ENCODE peak calls at places on chromosome 16, in nine cellular contexts. R, P, X, S, V, L, M, K and O are unnamed samples.

GRCh38 chr16:10828851-10829331 is 10.3 kb upstream of the TVP23A start:
- DNase-seq in K (peak; percentile 83), M (peak; percentile 95), V (peak; percentile 98), S (peak; percentile 53), L (peak; percentile 86), P (no peak), X (peak; percentile 27), R (peak; percentile 86), O (no peak)

GRCh38 chr16:19997734-19998133 is 76.0 kb downstream of the GPR139 start:
- DNase-seq in P (no peak), K (no peak), M (no peak), X (no peak), S (no peak), V (no peak), L (no peak), R (no peak), O (no peak)

GRCh38 chr16:19757762-19758595 is 39.9 kb downstream of the IQCK start:
- DNase-seq in S (peak; percentile 40), L (no peak), M (no peak), R (peak; percentile 49), V (no peak), P (no peak), K (no peak), X (no peak), O (no peak)

GRCh38 chr16:77557385-77557784 is 122.6 kb upstream of the ADAMTS18 start:
- DNase-seq in L (no peak), P (no peak), X (no peak), K (no peak), R (no peak), V (no peak), S (no peak), M (no peak), O (no peak)

GRCh38 chr16:83312846-83313245 is 494.9 kb upstream of the HSBP1 start:
- DNase-seq in P (no peak), S (no peak), L (no peak), V (no peak), K (no peak), X (no peak), R (no peak), M (no peak), O (no peak)

GRCh38 chr16:15954814-15955151 is 5.4 kb downstream of the ABCC1 start:
- DNase-seq in S (peak; percentile 75), K (no peak), M (no peak), L (no peak), X (no peak), P (no peak), R (no peak), V (peak; percentile 78), O (no peak)

GRCh38 chr16:57559075-57559790 is 16.8 kb downstream of the ADGRG5 start:
- DNase-seq in L (no peak), X (no peak), M (no peak), R (no peak), P (no peak), V (no peak), K (no peak), S (no peak), O (no peak)

GRCh38 chr16:349211-349610 is 3.3 kb downstream of the AXIN1 start:
- DNase-seq in K (no peak), X (no peak), V (no peak), L (no peak), M (no peak), S (no peak), R (no peak), P (no peak), O (no peak)

GRCh38 chr16:813916-814412 is 13.4 kb upstream of the GNG13 start:
- DNase-seq in V (no peak), P (no peak), X (no peak), S (no peak), M (no peak), K (no peak), R (no peak), L (no peak), O (no peak)

GRCh38 chr16:28090646-28091377 is 27.3 kb upstream of the GSG1L start:
- DNase-seq in L (no peak), K (no peak), R (peak; percentile 9), X (no peak), S (peak; percentile 72), M (no peak), P (no peak), V (no peak), O (no peak)

GRCh38 chr16:5510819-5511370 is 413.3 kb upstream of the EEF2KMT start:
- DNase-seq in M (no peak), V (no peak), L (no peak), R (no peak), K (no peak), P (no peak), S (no peak), X (no peak), O (no peak)

GRCh38 chr16:20865420-20866126 is 34.6 kb downstream of the DCUN1D3 start:
- DNase-seq in P (no peak), R (peak; percentile 65), X (no peak), L (no peak), M (no peak), S (peak; percentile 64), V (no peak), K (no peak), O (no peak)

GRCh38 chr16:50246299-50247122 is 19.8 kb upstream of the ADCY7 start:
- DNase-seq in K (no peak), L (no peak), M (no peak), P (no peak), R (no peak), V (peak; percentile 69), S (no peak), X (no peak), O (no peak)

GRCh38 chr16:48366165-48367093 is 18.8 kb downstream of the SIAH1 start:
- DNase-seq in L (peak; percentile 64), R (peak; percentile 98), K (no peak), P (peak; percentile 47), M (peak; percentile 29), X (peak; percentile 70), V (peak; percentile 73), S (peak; percentile 90), O (peak; percentile 78)

GRCh38 chr16:75053791-75054555 is 55.1 kb downstream of the ZNRF1 start:
- DNase-seq in S (no peak), K (peak; percentile 37), X (no peak), V (no peak), P (no peak), R (no peak), M (no peak), L (peak; percentile 94), O (peak; percentile 52)

GRCh38 chr16:11052080-11052808 is 107.9 kb downstream of the CLEC16A start:
- DNase-seq in P (no peak), K (no peak), M (no peak), V (no peak), X (no peak), S (no peak), R (peak; percentile 18), L (peak; percentile 41), O (no peak)

GRCh38 chr16:4345439-4346204 is 5.5 kb downstream of the PAM16 start:
- DNase-seq in S (no peak), K (no peak), M (no peak), P (no peak), X (no peak), V (no peak), L (no peak), R (no peak), O (no peak)
- H3K27ac ChIP-seq in S (no peak overlapping the region), K (peak overlapping the region; percentile 76), M (no peak overlapping the region), P (no peak overlapping the region), X (no peak overlapping the region), V (no peak overlapping the region), L (no peak overlapping the region), R (no peak overlapping the region), O (no peak overlapping the region)

GRCh38 chr16:35797811-35798210 is 2338.4 kb downstream of the TP53TG3F start:
- DNase-seq in K (no peak), P (no peak), R (no peak), M (no peak), X (no peak), V (no peak), S (no peak), L (no peak), O (no peak)

GRCh38 chr16:35792516-35793285 is 2333.3 kb downstream of the TP53TG3F start:
- DNase-seq in K (no peak), R (no peak), L (no peak), V (no peak), S (no peak), X (no peak), P (no peak), M (no peak), O (no peak)

GRCh38 chr16:35798885-35799426 is 2339.5 kb downstream of the TP53TG3F start:
- DNase-seq in V (no peak), R (no peak), P (no peak), S (no peak), M (no peak), X (no peak), L (no peak), K (no peak), O (no peak)

DNA sequence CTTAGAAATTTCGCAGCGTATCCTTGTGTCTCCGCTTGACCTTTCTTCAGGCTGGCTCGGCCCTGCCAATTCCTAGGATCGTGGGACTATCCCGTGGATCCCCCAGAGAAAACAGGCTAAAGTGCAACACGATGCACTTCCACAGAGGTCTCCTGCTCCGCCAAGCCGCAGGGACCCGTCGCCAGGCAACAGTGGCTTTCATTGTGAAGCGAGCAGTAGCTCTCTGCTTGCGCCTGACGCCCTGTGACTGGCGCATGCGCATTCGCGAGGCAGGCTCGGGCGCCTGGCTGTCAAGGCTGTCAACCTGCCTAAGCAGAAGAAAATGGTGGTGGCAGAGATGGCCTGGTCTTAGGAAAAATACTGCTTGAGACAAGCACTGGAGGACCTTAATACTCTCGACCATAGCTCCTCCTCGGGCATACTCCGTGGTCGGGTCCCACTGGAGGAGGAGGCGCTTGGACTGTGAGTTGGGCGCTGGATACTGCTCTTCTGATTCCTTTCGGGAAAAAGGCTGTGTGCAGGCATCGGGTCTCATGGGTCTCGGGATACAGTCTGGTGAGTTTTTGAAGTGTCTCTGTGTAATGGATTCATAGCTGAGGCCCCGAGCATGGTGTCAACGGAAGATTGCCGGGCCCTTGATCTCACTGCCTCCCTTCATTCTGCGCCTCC is 2336.1 kb downstream of the TP53TG3F start:
- DNase-seq in S (no peak), L (no peak), R (no peak), V (no peak), M (no peak), X (no peak), K (no peak), P (no peak), O (no peak)
- H3K9me3 ChIP-seq in S (peaks cover 34% of the 10 kb centered on the region), L (peaks cover 5% of the 10 kb centered on the region), R (no peaks in the 10 kb centered on the region), V (no peaks in the 10 kb centered on the region), M (no peaks in the 10 kb centered on the region), X (peaks cover 61% of the 10 kb centered on the region), K (no peaks in the 10 kb centered on the region), P (no peaks in the 10 kb centered on the region), O (peaks cover 25% of the 10 kb centered on the region)

GRCh38 chr16:52405441-52405840 is 141.5 kb downstream of the TOX3 start:
- DNase-seq in X (no peak), M (no peak), S (no peak), K (no peak), R (no peak), P (no peak), V (no peak), L (no peak), O (no peak)
- H3K27ac ChIP-seq in X (no peak overlapping the region), M (no peak overlapping the region), S (no peak overlapping the region), K (no peak overlapping the region), R (no peak overlapping the region), P (no peak overlapping the region), V (no peak overlapping the region), L (no peak overlapping the region), O (no peak overlapping the region)

DNA sequence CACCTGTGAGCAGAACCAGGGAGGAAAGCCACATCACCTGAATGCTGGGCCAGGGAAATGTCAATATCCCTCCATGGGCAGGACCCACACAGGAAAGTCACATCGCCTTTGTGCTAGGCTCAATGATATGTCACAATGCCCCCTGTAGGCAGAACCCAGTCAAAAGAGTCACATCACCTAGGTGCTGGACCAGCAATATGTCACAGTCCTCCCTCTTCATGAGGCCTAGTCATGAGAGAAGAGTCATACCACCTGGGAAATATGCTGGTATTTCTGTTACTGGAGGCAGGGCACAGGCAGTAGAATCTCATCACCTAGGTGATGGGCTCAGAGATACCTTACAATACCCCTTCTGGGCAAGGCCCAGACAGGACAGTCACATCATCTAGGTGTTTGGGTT is 1843.4 kb downstream of the TP53TG3F start:
- DNase-seq in M (no peak), K (no peak), P (no peak), S (no peak), L (no peak), V (no peak), R (no peak), X (no peak), O (no peak)
- H3K9me3 ChIP-seq in M (no peaks in the 10 kb centered on the region), K (no peaks in the 10 kb centered on the region), P (no peaks in the 10 kb centered on the region), S (peaks cover 18% of the 10 kb centered on the region), L (no peaks in the 10 kb centered on the region), V (no peaks in the 10 kb centered on the region), R (no peaks in the 10 kb centered on the region), X (peaks cover 6% of the 10 kb centered on the region), O (peaks cover 46% of the 10 kb centered on the region)